ENCODE peak calls at places on chromosome 21, in eight cellular contexts. G is GM23248, U is thoracic aorta, W is fibroblast of lung, V is adipocyte, N is mammary epithelial cell, A is lower lobe of right lung, Q is right lobe of liver. S is an unnamed sample.

GRCh38 chr21:19767546-19767945 is 1230.7 kb upstream of the NCAM2 start:
- DNase-seq in G (no peak), U (no peak), W (no peak), V (no peak), N (no peak), A (no peak), Q (no peak), S (no peak)

GRCh38 chr21:37045139-37045538 is 27.7 kb downstream of the PIGP start:
- DNase-seq in G (no peak), U (no peak), W (no peak), V (no peak), N (no peak), A (no peak), Q (no peak), S (no peak)

GRCh38 chr21:17921579-17922530 is 102.7 kb upstream of the C21orf91 start:
- DNase-seq in G (peak; percentile 57), U (no peak), W (peak; percentile 85), V (peak; percentile 21), N (peak; percentile 97), A (no peak), Q (no peak), S (no peak)

GRCh38 chr21:18298228-18298627 is 53.6 kb downstream of the CHODL start:
- DNase-seq in G (no peak), U (no peak), W (no peak), V (no peak), N (no peak), A (no peak), Q (no peak), S (no peak)

GRCh38 chr21:15065381-15066230 is 806 bp upstream of the NRIP1 start:
- DNase-seq in G (peak; percentile 92), U (peak; percentile 41), W (peak; percentile 86), V (peak; percentile 89), N (peak; percentile 79), A (peak; percentile 85), Q (peak; percentile 84), S (peak; percentile 85)

GRCh38 chr21:17512245-17513213 is at the start of gene CXADR:
- DNase-seq in G (peak; percentile 32), U (no peak), W (peak; percentile 24), V (peak; percentile 56), N (peak; percentile 85), A (peak; percentile 92), Q (peak; percentile 96), S (peak; percentile 84)

GRCh38 chr21:34743831-34744230 is 75.0 kb downstream of the CLIC6 start:
- DNase-seq in G (peak; percentile 99), U (no peak), W (peak; percentile 84), V (peak; percentile 80), N (peak; percentile 94), A (no peak), Q (no peak), S (peak; percentile 43)

GRCh38 chr21:42421018-42421793 is 17.5 kb downstream of the UBASH3A start:
- DNase-seq in G (no peak), U (no peak), W (no peak), V (no peak), N (no peak), A (no peak), Q (no peak), S (no peak)

GRCh38 chr21:28018741-28019669 is 973.7 kb downstream of the LTN1 start:
- DNase-seq in G (no peak), U (no peak), W (peak; percentile 13), V (no peak), N (no peak), A (no peak), Q (no peak), S (peak; percentile 31)

GRCh38 chr21:26554365-26554764 is 18.7 kb downstream of the CYYR1 start:
- DNase-seq in G (no peak), U (no peak), W (no peak), V (no peak), N (no peak), A (no peak), Q (no peak), S (no peak)

GRCh38 chr21:24224411-24224810 is 1382.9 kb downstream of the MRPL39 start:
- DNase-seq in G (no peak), U (no peak), W (no peak), V (no peak), N (no peak), A (no peak), Q (no peak), S (no peak)

GRCh38 chr21:41678944-41679343 is 87.9 kb downstream of the RIPK4 start:
- DNase-seq in G (peak; percentile 99), U (peak; percentile 74), W (peak; percentile 90), V (peak; percentile 86), N (peak; percentile 99), A (peak; percentile 97), Q (peak; percentile 94), S (peak; percentile 97)

GRCh38 chr21:14762734-14763694 is 216.9 kb upstream of the SAMSN1 start:
- DNase-seq in G (no peak), U (no peak), W (no peak), V (peak; percentile 6), N (no peak), A (no peak), Q (no peak), S (no peak)

GRCh38 chr21:29258626-29259335 is 39.9 kb upstream of the BACH1 start:
- DNase-seq in G (peak; percentile 84), U (no peak), W (peak; percentile 69), V (peak; percentile 84), N (peak; percentile 77), A (no peak), Q (no peak), S (no peak)

GRCh38 chr21:26952274-26953066 is 14.4 kb downstream of the ADAMTS5 start:
- DNase-seq in G (no peak), U (no peak), W (no peak), V (no peak), N (no peak), A (no peak), Q (no peak), S (no peak)

GRCh38 chr21:44959376-44960091 is 19.7 kb downstream of the SLX9 start:
- DNase-seq in G (no peak), U (no peak), W (no peak), V (no peak), N (no peak), A (peak; percentile 37), Q (no peak), S (no peak)
- H3K36me3 ChIP-seq in G (peaks cover 3% of the 10 kb centered on the region), U (no peaks in the 10 kb centered on the region), W (peaks cover 6% of the 10 kb centered on the region), V (peaks cover 18% of the 10 kb centered on the region), N (peaks cover 6% of the 10 kb centered on the region), A (peaks cover 36% of the 10 kb centered on the region), Q (no peaks in the 10 kb centered on the region), S (peaks cover 70% of the 10 kb centered on the region)

GRCh38 chr21:46350981-46351380 is 27.0 kb downstream of the PCNT start:
- DNase-seq in G (no peak), U (no peak), W (no peak), V (no peak), N (no peak), A (no peak), Q (no peak), S (peak; percentile 47)

GRCh38 chr21:46351476-46352155 is 27.7 kb downstream of the PCNT start:
- DNase-seq in G (no peak), U (no peak), W (no peak), V (no peak), N (no peak), A (no peak), Q (no peak), S (no peak)

GRCh38 chr21:46352156-46352499 is 28.2 kb downstream of the PCNT start:
- DNase-seq in G (no peak), U (no peak), W (no peak), V (no peak), N (no peak), A (no peak), Q (no peak), S (peak; percentile 60)

GRCh38 chr21:46349134-46349760 is 25.3 kb downstream of the PCNT start:
- DNase-seq in G (no peak), U (no peak), W (no peak), V (no peak), N (no peak), A (no peak), Q (no peak), S (no peak)

DNA sequence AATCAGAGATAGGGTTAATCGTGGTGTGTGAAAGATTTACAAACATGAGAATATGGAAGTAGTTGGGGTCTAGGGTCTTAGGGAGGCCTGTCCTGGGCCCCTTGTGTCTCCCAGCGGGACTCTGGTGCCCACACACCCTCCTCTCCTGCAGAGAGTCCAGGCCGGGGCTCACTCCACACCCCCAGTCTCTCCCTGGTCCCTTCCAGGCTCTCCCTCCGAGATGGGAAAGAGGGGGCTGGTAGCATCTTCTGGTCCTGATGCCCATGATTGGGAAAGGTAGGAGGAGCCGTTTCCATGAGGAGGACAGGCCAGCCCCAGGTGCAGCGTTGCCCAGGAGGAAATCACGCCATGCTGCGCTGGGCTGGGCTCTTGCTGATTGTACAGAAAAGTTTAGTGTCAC is 26.6 kb downstream of the PCNT start:
- DNase-seq in G (no peak), U (no peak), W (no peak), V (no peak), N (no peak), A (no peak), Q (no peak), S (no peak)
- H3K36me3 ChIP-seq in G (peaks cover 31% of the 10 kb centered on the region), U (peaks cover 70% of the 10 kb centered on the region), W (peaks cover 39% of the 10 kb centered on the region), V (peaks cover 92% of the 10 kb centered on the region), N (peaks cover 25% of the 10 kb centered on the region), A (peaks cover 98% of the 10 kb centered on the region), Q (no peaks in the 10 kb centered on the region), S (peaks cover 100% of the 10 kb centered on the region)

DNA sequence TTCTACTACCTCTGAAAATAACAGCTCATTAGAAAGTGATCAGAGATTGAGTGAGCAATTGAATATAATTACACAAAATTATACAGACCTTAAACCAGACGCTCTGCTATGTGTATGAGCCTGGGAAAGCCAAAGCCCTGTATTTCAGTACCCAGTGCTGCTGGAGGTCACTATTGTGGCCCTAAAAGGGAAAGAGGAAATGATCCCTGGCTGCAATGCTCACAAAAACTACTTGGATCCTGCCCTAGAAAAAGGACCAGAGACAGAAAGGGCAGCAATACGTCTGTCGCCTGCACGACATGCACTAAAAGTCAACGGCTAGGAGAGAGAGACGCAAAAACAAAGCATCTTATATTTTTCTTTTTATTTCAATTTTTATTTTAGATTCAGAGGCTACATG is 284.4 kb downstream of the DSCAM start:
- DNase-seq in G (no peak), U (no peak), W (no peak), V (no peak), N (no peak), A (no peak), Q (no peak), S (no peak)
- H3K36me3 ChIP-seq in G (no peaks in the 10 kb centered on the region), U (no peaks in the 10 kb centered on the region), W (no peaks in the 10 kb centered on the region), V (no peaks in the 10 kb centered on the region), N (no peaks in the 10 kb centered on the region), A (no peaks in the 10 kb centered on the region), Q (no peaks in the 10 kb centered on the region), S (no peaks in the 10 kb centered on the region)

GRCh38 chr21:33357177-33357576 is 32.4 kb downstream of the IFNAR1 start:
- DNase-seq in G (no peak), U (no peak), W (no peak), V (no peak), N (no peak), A (no peak), Q (no peak), S (no peak)

GRCh38 chr21:33355355-33355754 is 30.6 kb downstream of the IFNAR1 start:
- DNase-seq in G (no peak), U (no peak), W (no peak), V (peak; percentile 15), N (no peak), A (no peak), Q (no peak), S (no peak)

GRCh38 chr21:33360281-33360680 is 35.5 kb downstream of the IFNAR1 start:
- DNase-seq in G (peak; percentile 81), U (no peak), W (peak; percentile 53), V (peak; percentile 59), N (no peak), A (no peak), Q (no peak), S (no peak)

GRCh38 chr21:33359446-33359845 is 34.7 kb downstream of the IFNAR1 start:
- DNase-seq in G (no peak), U (no peak), W (no peak), V (no peak), N (no peak), A (no peak), Q (no peak), S (no peak)

GRCh38 chr21:33355996-33356395 is 31.2 kb downstream of the IFNAR1 start:
- DNase-seq in G (no peak), U (no peak), W (no peak), V (no peak), N (no peak), A (no peak), Q (no peak), S (no peak)
- H3K36me3 ChIP-seq in G (peaks cover 7% of the 10 kb centered on the region), U (peaks cover 17% of the 10 kb centered on the region), W (peaks cover 2% of the 10 kb centered on the region), V (peaks cover 45% of the 10 kb centered on the region), N (peaks cover 11% of the 10 kb centered on the region), A (peaks cover 70% of the 10 kb centered on the region), Q (peaks cover 3% of the 10 kb centered on the region), S (peaks cover 3% of the 10 kb centered on the region)

S was measured in left lung.